ENCODE peak calls at places on chromosome X, in four cellular contexts. M is coronary artery, J is lower leg skin, I is AG04450. B is an unnamed sample.

GRCh38 chrX:121405826-121406225 is 358.4 kb downstream of the GLUD2 start:
- DNase-seq in M (no peak), J (no peak), I (no peak), B (no peak)

GRCh38 chrX:51892921-51893745 is at the start of gene MAGED1:
- DNase-seq in M (peak), J (peak), I (peak), B (peak)

GRCh38 chrX:47198026-47198686 is 4.5 kb downstream of the UBA1 start:
- DNase-seq in M (no peak), J (no peak), I (no peak), B (no peak)

GRCh38 chrX:128396601-128397000 is 344.4 kb upstream of the ACTRT1 start:
- DNase-seq in M (no peak), J (no peak), I (no peak), B (no peak)

GRCh38 chrX:9340619-9341304 is 124.1 kb upstream of the TBL1X start:
- DNase-seq in M (no peak), J (peak), I (no peak), B (peak)

GRCh38 chrX:110003167-110004156 is 548 bp downstream of the TMEM164 start:
- DNase-seq in M (no peak), J (no peak), I (no peak), B (no peak)

GRCh38 chrX:21840199-21840557 is 761 bp downstream of the MBTPS2 start:
- DNase-seq in M (no peak), J (no peak), I (no peak), B (no peak)

GRCh38 chrX:9832811-9833210 is 46.6 kb downstream of the SHROOM2 start:
- DNase-seq in M (no peak), J (no peak), I (no peak), B (no peak)

GRCh38 chrX:105191878-105192277 is 28.6 kb downstream of the TEX13A start:
- DNase-seq in M (no peak), J (no peak), I (no peak), B (peak)

GRCh38 chrX:104112326-104112951 is at the start of gene ZCCHC18:
- DNase-seq in M (peak), J (peak), I (no peak), B (peak)

GRCh38 chrX:120840826-120841225 is 34.8 kb downstream of the CT47B1 start:
- DNase-seq in M (no peak), J (no peak), I (no peak), B (no peak)

GRCh38 chrX:53449632-53450031 is 15.5 kb upstream of the HSD17B10 start:
- DNase-seq in M (no peak), J (no peak), I (no peak), B (no peak)

GRCh38 chrX:13091111-13091765 is 46.8 kb upstream of the FAM9C start:
- DNase-seq in M (no peak), J (no peak), I (no peak), B (no peak)

GRCh38 chrX:122188751-122189150 is 995.3 kb upstream of the GRIA3 start:
- DNase-seq in M (no peak), J (no peak), I (no peak), B (no peak)

GRCh38 chrX:140701480-140701879 is 8.1 kb upstream of the LINC00632 start:
- DNase-seq in M (no peak), J (no peak), I (no peak), B (peak)

GRCh38 chrX:100829730-100830129 is 9.5 kb downstream of the CSTF2 start:
- DNase-seq in M (no peak), J (no peak), I (no peak), B (no peak)

GRCh38 chrX:103629295-103630170 is 758 bp downstream of the TCEAL1 start:
- DNase-seq in M (peak), J (peak), I (peak), B (peak)

GRCh38 chrX:115602729-115603389 is 41.9 kb downstream of the PLS3 start:
- DNase-seq in M (no peak), J (no peak), I (no peak), B (no peak)

GRCh38 chrX:120456973-120457372 is 12.1 kb downstream of the LAMP2 start:
- DNase-seq in M (no peak), J (no peak), I (no peak), B (no peak)

GRCh38 chrX:64885850-64886249 is 90.4 kb downstream of the ZC4H2 start:
- DNase-seq in M (no peak), J (no peak), I (no peak), B (peak)

GRCh38 chrX:51608071-51608470 is 10.6 kb downstream of the CENPVL3 start:
- DNase-seq in M (no peak), J (no peak), I (no peak), B (no peak)

GRCh38 chrX:44253573-44253942 is 89.9 kb downstream of the EFHC2 start:
- DNase-seq in M (no peak), J (no peak), I (no peak), B (no peak)

GRCh38 chrX:150680974-150681373 is 12.2 kb upstream of the MTMR1 start:
- DNase-seq in M (no peak), J (no peak), I (no peak), B (peak)

GRCh38 chrX:107348051-107348450 is 101.4 kb upstream of the FRMPD3 start:
- DNase-seq in M (no peak), J (no peak), I (no peak), B (no peak)

GRCh38 chrX:10677490-10677889 is 57.1 kb upstream of the MID1 start:
- DNase-seq in M (no peak), J (no peak), I (no peak), B (no peak)

GRCh38 chrX:32871636-32872035 is 339.7 kb downstream of the DMD start:
- DNase-seq in M (no peak), J (no peak), I (no peak), B (no peak)

GRCh38 chrX:43949669-43950068 is 23.5 kb downstream of the NDP start:
- DNase-seq in M (no peak), J (no peak), I (no peak), B (peak)

GRCh38 chrX:54560411-54560810 is 30.4 kb downstream of the GNL3L start:
- DNase-seq in M (no peak), J (peak), I (no peak), B (no peak)

GRCh38 chrX:110536788-110537187 is 178.1 kb downstream of the RTL9 start:
- DNase-seq in M (no peak), J (no peak), I (no peak), B (no peak)

DNA sequence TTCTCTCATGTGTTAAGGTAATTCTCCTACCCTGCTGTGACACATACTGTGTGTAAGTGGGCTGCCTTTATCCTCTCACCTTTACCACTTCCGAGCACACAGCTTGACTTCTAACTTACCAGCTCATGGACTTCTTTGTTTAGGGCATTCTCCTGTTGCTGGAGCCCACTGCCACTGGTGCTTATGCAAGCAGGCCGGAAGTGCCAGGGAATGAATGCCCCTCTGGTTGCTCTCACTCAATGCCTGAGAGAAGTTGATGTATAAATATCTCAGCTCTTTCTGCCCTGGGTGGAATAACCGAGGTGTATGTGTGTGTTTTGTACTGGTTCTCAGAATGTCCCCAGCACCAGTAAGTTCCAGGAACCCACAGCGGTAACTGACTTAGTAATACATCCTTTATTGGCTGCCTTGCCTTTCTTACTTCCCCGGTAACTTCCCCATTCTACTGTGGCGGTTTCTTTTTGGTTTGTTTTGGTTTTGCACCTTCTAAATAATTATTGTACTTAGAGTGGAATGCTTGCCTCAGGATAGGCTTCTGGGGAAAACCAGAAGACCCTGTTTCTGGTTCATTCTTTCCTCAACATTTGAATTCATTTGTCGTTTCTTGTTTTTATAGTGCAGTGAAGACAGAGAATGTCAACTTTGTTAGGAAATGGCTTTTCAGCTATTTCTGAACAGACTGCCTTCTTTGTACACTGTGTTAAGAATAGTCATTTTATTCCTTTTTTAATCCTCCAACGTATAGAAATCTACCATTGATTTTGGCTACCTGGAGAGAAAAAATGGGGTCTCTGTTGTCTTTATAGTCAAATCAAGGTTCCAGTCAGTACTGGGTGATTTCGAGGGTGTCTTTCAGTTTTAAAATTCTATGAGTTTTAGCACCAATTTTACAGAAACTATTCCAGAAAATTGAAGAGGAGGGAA is 45.4 kb downstream of the CXorf58 start:
- DNase-seq in M (no peak), J (peak), I (no peak), B (no peak)
- H3K4me3 ChIP-seq in M (peak), J (no peak), I (no peak), B (no peak)

DNA sequence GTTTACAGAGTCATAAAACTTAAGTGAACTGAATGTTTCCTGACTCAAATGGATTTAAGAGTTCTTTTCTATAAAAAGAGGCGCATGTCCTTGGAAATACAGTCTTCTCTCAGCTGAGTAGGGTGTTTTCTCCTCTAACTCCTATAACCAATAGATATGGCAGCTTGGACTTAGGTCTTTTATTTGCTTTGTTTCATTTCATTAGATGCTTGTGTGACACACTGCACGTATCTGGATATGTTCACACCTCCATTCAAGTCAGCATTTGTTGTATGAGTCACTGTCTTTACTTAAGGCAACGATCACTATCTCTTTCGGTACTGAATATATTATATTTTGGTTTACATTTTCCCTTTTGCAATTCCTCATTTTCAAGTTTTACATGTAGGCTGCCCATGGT is 136.6 kb downstream of the ARSF start:
- DNase-seq in M (no peak), J (no peak), I (no peak), B (no peak)
- TF ChIP-seq CTCF in M (no peak), J (no peak), I (no peak), B (no peak)

DNA sequence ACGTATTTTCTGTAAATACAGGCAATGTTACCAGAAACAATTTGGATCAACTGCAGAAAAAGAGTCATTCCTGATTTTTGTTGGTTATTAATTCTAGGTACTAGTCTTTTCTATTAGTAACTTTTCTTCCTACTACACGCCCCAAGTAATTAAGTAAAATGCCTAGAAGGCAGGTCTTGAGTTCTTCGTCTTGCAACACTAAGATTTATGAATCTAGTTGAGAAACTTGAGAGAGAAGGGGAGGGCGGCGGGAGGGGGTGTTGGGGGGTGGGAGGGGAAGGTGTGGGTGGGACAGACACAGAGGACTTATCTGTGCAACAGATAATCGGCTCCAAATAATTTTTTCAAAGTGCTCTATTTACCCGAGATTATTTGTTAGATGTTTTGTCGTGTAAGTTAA is 3.0 kb downstream of the RAP2C start:
- DNase-seq in M (no peak), J (no peak), I (no peak), B (no peak)
- H3K4me3 ChIP-seq in M (peak), J (no peak), I (peak), B (peak)

GRCh38 chrX:137171626-137172025 is 137.8 kb upstream of the GPR101 start:
- DNase-seq in M (no peak), J (no peak), I (no peak), B (no peak)

GRCh38 chrX:137164329-137164728 is 130.5 kb upstream of the GPR101 start:
- DNase-seq in M (no peak), J (no peak), I (no peak), B (no peak)

DNA sequence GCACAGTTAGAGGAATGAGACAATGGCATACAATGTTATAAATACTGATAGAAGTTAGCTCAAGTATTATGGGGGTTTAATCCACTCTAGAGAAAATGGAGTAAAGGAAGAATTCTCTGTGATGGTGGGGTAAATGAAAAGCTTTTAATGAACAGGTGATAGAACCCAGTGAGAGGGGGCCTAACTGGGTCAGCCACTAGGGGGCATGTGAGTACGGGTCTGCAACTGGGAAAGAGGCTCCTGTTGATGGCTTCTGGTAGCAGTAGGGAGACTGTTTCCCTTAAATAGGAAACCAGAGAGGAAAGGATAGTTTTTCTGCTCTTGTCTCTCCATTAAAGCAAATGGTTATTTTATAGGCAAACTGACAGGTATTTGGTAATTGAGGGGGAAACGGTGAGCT is 132.8 kb upstream of the GPR101 start:
- DNase-seq in M (no peak), J (no peak), I (no peak), B (peak)
- TF ChIP-seq CTCF in M (no peak), J (no peak), I (no peak), B (no peak)